ENCODE peak calls at places on chromosomes 7 and 10, in eight cellular contexts. X is HTR-8/SVneo; W is NCI-H460; L is H54; F is activated naive CD8-positive, alpha-beta T cell treated with anti-CD3 and anti-CD28 coated beads for 36 hours; P is A172; Y is midbrain; O is astrocyte of the cerebellum. A is an unnamed sample.

GRCh38 chr10:35572583-35572982 is 32.6 kb upstream of the GJD4 start:
- DNase-seq in X (no peak), W (no peak), L (no peak), F (no peak), P (no peak), Y (no peak), O (no peak), A (no peak)

GRCh38 chr7:134371536-134371935 is 54.8 kb upstream of the SLC35B4 start:
- DNase-seq in X (no peak), W (no peak), L (no peak), F (no peak), P (no peak), Y (no peak), O (no peak), A (no peak)

GRCh38 chr10:34297551-34298370 is 517.3 kb downstream of the PARD3 start:
- DNase-seq in X (no peak), W (no peak), L (no peak), F (no peak), P (no peak), Y (no peak), O (no peak), A (no peak)

GRCh38 chr10:3095373-3096139 is 28.2 kb downstream of the PFKP start:
- DNase-seq in X (peak), W (peak), L (no peak), F (peak), P (peak), Y (no peak), O (peak), A (peak)

GRCh38 chr7:114533151-114533550 is 118.5 kb downstream of the FOXP2 start:
- DNase-seq in X (no peak), W (no peak), L (no peak), F (no peak), P (no peak), Y (no peak), O (no peak), A (no peak)

GRCh38 chr7:23246540-23246939 is at the start of gene GPNMB:
- DNase-seq in X (peak), W (no peak), L (peak), F (no peak), P (peak), Y (no peak), O (peak), A (peak)

GRCh38 chr10:54284526-54285193 is 516.4 kb downstream of the PCDH15 start:
- DNase-seq in X (peak), W (no peak), L (peak), F (no peak), P (no peak), Y (no peak), O (peak), A (no peak)

GRCh38 chr10:69218831-69219230 is 1.3 kb upstream of the HKDC1 start:
- DNase-seq in X (no peak), W (no peak), L (no peak), F (no peak), P (no peak), Y (no peak), O (no peak), A (no peak)

GRCh38 chr7:87370660-87371180 is 25.3 kb downstream of the CROT start:
- DNase-seq in X (no peak), W (peak), L (no peak), F (no peak), P (peak), Y (no peak), O (no peak), A (peak)

GRCh38 chr7:78326870-78327269 is 528.3 kb downstream of the PHTF2 start:
- DNase-seq in X (no peak), W (no peak), L (no peak), F (no peak), P (peak), Y (peak), O (no peak), A (peak)

GRCh38 chr7:78704504-78704903 is 749.0 kb downstream of the MAGI2 start:
- DNase-seq in X (no peak), W (no peak), L (no peak), F (no peak), P (no peak), Y (no peak), O (no peak), A (no peak)

GRCh38 chr7:134186022-134186421 is 58.9 kb downstream of the LRGUK start:
- DNase-seq in X (no peak), W (no peak), L (no peak), F (no peak), P (no peak), Y (no peak), O (no peak), A (peak)

GRCh38 chr7:2645274-2645868 is 13.6 kb downstream of the TTYH3 start:
- DNase-seq in X (no peak), W (no peak), L (no peak), F (peak), P (peak), Y (no peak), O (no peak), A (no peak)

GRCh38 chr7:139358541-139359365 is 941 bp upstream of the LUC7L2 start:
- DNase-seq in X (no peak), W (peak), L (no peak), F (peak), P (peak), Y (no peak), O (peak), A (peak)

GRCh38 chr7:1706721-1707613 is 36.9 kb downstream of the ELFN1 start:
- DNase-seq in X (no peak), W (no peak), L (no peak), F (no peak), P (no peak), Y (no peak), O (no peak), A (no peak)

GRCh38 chr10:113916053-113916452 is 61.6 kb downstream of the NHLRC2 start:
- DNase-seq in X (no peak), W (no peak), L (no peak), F (no peak), P (no peak), Y (no peak), O (no peak), A (no peak)

GRCh38 chr7:156059374-156059773 is 247.1 kb upstream of the SHH start:
- DNase-seq in X (no peak), W (no peak), L (no peak), F (no peak), P (no peak), Y (no peak), O (no peak), A (no peak)

GRCh38 chr10:63133787-63134557 is 844 bp downstream of the NRBF2 start:
- DNase-seq in X (no peak), W (no peak), L (peak), F (no peak), P (peak), Y (no peak), O (no peak), A (peak)

GRCh38 chr10:77350711-77351119 is 286.9 kb downstream of the KCNMA1 start:
- DNase-seq in X (peak), W (peak), L (peak), F (peak), P (peak), Y (no peak), O (peak), A (peak)

GRCh38 chr7:87129332-87129731 is 22.9 kb upstream of the DMTF1 start:
- DNase-seq in X (no peak), W (no peak), L (no peak), F (no peak), P (no peak), Y (no peak), O (no peak), A (no peak)

GRCh38 chr7:123769371-123769770 is 20.6 kb upstream of the WASL start:
- DNase-seq in X (peak), W (peak), L (peak), F (no peak), P (peak), Y (no peak), O (no peak), A (peak)

GRCh38 chr10:49366460-49366859 is 29.4 kb downstream of the DRGX start:
- DNase-seq in X (no peak), W (no peak), L (no peak), F (no peak), P (no peak), Y (no peak), O (no peak), A (no peak)

GRCh38 chr7:108515013-108515412 is 10.9 kb downstream of the PNPLA8 start:
- DNase-seq in X (no peak), W (no peak), L (no peak), F (no peak), P (no peak), Y (peak), O (no peak), A (no peak)

GRCh38 chr7:43716598-43716997 is 12.7 kb downstream of the COA1 start:
- DNase-seq in X (no peak), W (no peak), L (no peak), F (no peak), P (no peak), Y (no peak), O (no peak), A (no peak)

GRCh38 chr10:60951272-60951724 is 7.3 kb upstream of the RHOBTB1 start:
- DNase-seq in X (no peak), W (no peak), L (no peak), F (no peak), P (peak), Y (no peak), O (no peak), A (no peak)

GRCh38 chr10:34216348-34216908 is 598.7 kb downstream of the PARD3 start:
- DNase-seq in X (no peak), W (no peak), L (no peak), F (no peak), P (no peak), Y (no peak), O (no peak), A (no peak)